ENCODE peak calls at places on chromosomes 5 and 9, in eight cellular contexts. V, Y, K, C, J, F, Z and O are unnamed samples.

GRCh38 chr5:143207563-143208364 is 195.7 kb downstream of the NR3C1 start:
- DNase-seq in V (no peak), Y (no peak), K (no peak), C (no peak), J (no peak), F (no peak), Z (no peak), O (no peak)

GRCh38 chr9:109793196-109793595 is 13.2 kb downstream of the PALM2AKAP2 start:
- DNase-seq in V (peak; percentile 64), Y (no peak), K (peak; percentile 95), C (no peak), J (no peak), F (no peak), Z (peak; percentile 83), O (no peak)

GRCh38 chr9:95206143-95206542 is 111.4 kb downstream of the FANCC start:
- DNase-seq in V (no peak), Y (no peak), K (peak; percentile 45), C (no peak), J (no peak), F (no peak), Z (no peak), O (no peak)

GRCh38 chr5:135221187-135221473 is 177.9 kb downstream of the MACROH2A1 start:
- DNase-seq in V (no peak), Y (no peak), K (no peak), C (no peak), J (peak; percentile 12), F (no peak), Z (no peak), O (no peak)

GRCh38 chr5:77311217-77311571 is 100.7 kb downstream of the PDE8B start:
- DNase-seq in V (no peak), Y (no peak), K (no peak), C (no peak), J (no peak), F (no peak), Z (no peak), O (no peak)

GRCh38 chr9:112112941-112113399 is 62.1 kb downstream of the SUSD1 start:
- DNase-seq in V (peak; percentile 61), Y (no peak), K (no peak), C (no peak), J (peak; percentile 78), F (no peak), Z (peak; percentile 84), O (no peak)

GRCh38 chr9:137025120-137025966 is 2.7 kb downstream of the ABCA2 start:
- DNase-seq in V (no peak), Y (no peak), K (no peak), C (peak; percentile 60), J (no peak), F (no peak), Z (no peak), O (no peak)

GRCh38 chr9:88523056-88523455 is 11.9 kb upstream of the NXNL2 start:
- DNase-seq in V (no peak), Y (no peak), K (peak; percentile 91), C (no peak), J (no peak), F (no peak), Z (peak; percentile 52), O (no peak)

GRCh38 chr5:74149395-74149794 is 491.1 kb downstream of the ENC1 start:
- DNase-seq in V (no peak), Y (no peak), K (peak; percentile 93), C (no peak), J (no peak), F (no peak), Z (peak; percentile 80), O (no peak)

GRCh38 chr5:2905741-2906140 is 154.3 kb upstream of the IRX2 start:
- DNase-seq in V (no peak), Y (no peak), K (no peak), C (no peak), J (no peak), F (no peak), Z (no peak), O (no peak)

GRCh38 chr5:33319841-33320240 is 120.9 kb upstream of the TARS1 start:
- DNase-seq in V (no peak), Y (no peak), K (peak; percentile 67), C (no peak), J (no peak), F (no peak), Z (no peak), O (no peak)

GRCh38 chr5:77133061-77133758 is 46.1 kb upstream of the ZBED3 start:
- DNase-seq in V (peak; percentile 66), Y (no peak), K (peak; percentile 99), C (no peak), J (no peak), F (no peak), Z (peak; percentile 97), O (peak; percentile 30)

DNA sequence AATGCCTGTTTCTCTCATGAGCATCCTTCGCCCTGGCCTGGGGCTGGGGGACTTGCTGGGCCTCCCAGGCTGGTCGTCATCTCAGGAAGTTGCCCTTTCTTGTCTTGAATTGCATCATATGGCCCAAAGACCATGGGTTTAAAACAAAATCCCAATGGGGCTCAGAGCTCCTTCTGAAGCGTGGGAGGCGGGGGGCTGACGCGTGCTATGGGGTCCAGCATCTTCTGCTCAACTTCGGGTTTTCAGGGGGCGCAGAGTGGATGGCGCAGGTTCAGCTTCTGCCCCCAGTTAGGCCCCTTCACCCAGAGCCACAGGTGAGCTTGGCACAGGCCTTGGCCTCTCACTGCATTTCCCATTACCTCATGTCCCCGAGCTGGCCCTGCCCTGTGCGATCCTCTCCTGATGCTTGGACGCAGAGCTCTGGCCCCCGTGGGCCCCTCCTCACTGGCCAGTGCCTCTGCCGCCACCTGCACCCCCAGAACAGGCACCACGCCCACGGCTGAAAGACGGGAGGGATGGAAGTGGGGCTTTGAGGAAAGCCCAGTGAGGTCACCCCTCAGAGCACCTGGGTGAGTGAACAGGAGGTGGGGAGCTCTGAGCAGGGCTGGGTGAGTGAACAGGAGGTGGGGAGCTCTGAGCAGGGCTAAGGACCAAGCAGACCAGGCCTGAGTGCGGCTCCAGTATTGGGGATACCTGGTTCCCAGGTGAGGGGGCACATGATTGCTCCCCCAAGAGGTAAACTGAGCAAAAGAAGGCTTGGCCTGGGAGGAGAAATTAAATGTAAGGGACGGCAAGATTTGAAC is 56.0 kb downstream of the TRIP13 start:
- DNase-seq in V (no peak), Y (no peak), K (no peak), C (no peak), J (no peak), F (no peak), Z (no peak), O (no peak)
- H3K27me3 ChIP-seq in V (peaks cover 11% of the 10 kb centered on the region), Y (peaks cover 8% of the 10 kb centered on the region), K (peaks cover 51% of the 10 kb centered on the region), C (peaks cover 34% of the 10 kb centered on the region), J (no peaks in the 10 kb centered on the region), F (no peaks in the 10 kb centered on the region), Z (peaks cover 49% of the 10 kb centered on the region), O (peaks cover 14% of the 10 kb centered on the region)

DNA sequence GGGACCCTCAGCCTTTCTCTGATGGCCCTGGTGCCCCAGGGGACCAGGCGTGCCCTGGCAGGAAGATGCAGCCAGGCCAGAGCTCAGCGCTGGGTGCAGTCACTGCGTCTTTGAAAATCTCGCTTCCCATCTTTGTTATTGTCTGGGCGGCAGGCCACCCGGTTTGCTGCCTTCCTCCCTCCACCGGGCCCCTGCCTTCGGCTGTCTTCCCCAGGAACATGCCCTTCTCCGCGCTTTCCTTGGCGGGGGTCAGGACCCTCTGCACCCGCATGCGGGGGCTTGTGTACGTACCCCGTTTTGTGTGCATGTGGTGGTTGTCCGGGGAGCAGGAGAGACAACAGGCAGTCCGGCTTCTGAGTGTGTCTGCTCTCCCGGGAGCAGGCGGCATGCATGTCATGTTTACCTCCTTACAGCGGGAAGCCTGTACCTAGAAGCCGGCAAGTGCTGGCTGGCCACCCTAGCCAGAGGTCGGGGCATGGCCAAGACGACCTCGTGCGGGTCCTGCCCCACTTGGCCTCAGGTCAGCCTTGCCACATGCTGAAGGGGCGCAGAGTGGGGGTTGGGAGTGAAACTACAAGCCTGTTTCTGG is 49.5 kb downstream of the DAB2IP start:
- DNase-seq in V (no peak), Y (no peak), K (no peak), C (no peak), J (no peak), F (no peak), Z (no peak), O (peak; percentile 69)
- H3K4me3 ChIP-seq in V (no peak overlapping the region), Y (no peak overlapping the region), K (peak overlapping the region; percentile 65), C (no peak overlapping the region), J (no peak overlapping the region), F (no peak overlapping the region), Z (no peak overlapping the region), O (peak overlapping the region; percentile 58)

DNA sequence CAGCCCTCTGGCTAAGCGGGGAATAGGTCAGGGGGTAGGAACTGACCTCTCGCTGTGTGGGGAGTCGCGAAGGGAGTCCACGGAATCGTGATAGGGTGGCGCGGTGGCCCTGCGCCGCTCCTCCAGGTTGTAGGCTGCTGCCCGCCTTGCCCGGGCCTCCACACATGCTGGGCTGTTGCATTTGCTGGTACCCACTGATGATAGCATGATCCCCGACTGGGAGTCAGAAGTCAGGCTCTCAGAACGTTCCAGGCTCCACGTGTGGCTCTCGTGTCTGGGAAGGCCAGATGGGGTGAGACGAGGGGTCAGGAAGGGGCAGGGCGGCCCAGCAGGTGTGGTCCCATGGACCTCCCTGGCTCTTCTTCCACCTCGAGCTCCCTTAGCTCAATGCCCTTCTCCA is 56.0 kb downstream of the PSD2 start:
- DNase-seq in V (no peak), Y (no peak), K (no peak), C (no peak), J (no peak), F (no peak), Z (no peak), O (no peak)
- H3K27me3 ChIP-seq in V (peaks cover 32% of the 10 kb centered on the region), Y (no peaks in the 10 kb centered on the region), K (peaks cover 5% of the 10 kb centered on the region), C (peaks cover 21% of the 10 kb centered on the region), J (no peaks in the 10 kb centered on the region), F (no peaks in the 10 kb centered on the region), Z (no peaks in the 10 kb centered on the region), O (no peaks in the 10 kb centered on the region)

DNA sequence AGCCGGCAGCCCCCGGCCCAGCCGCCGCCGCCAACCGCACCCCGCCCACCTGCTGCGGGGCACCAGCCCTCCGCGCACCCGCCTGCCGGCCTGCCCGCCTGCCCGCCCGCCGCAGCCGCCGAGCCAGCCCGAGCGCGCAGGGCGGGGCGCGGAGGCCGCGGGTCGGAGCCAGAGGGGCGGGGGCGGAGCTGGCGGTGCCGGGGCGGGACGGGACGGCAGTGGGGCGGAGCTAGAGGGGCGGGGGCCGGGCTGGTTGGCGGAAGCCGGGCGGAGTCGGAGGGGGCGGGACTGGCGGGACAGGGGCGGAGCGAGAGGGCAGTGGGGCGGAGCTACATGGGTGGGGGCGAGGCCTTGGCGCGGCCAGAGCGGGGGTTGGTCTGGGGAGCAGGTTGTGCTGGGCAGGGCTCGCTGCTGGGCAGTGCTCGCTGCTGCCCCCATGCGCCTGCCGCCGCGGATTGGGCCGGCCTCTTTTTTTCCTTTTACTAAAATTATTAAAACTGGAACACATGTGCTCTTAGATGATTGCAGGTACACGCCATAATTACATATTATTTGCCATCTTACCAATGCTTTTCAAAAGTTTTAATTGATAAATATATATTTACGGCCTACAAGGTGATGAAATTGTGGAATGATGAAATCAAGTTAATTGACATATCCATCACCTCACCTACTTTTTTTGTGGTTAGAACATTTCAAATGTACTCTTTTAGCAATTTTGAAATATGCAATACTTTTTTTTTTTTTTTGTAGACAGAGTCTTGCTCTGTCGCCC is at the start of gene SH3GLB2:
- DNase-seq in V (peak; percentile 98), Y (peak; percentile 94), K (peak; percentile 88), C (peak; percentile 87), J (peak; percentile 95), F (peak; percentile 88), Z (peak; percentile 83), O (peak; percentile 99)
- H3K4me3 ChIP-seq in V (peak within 1 kb of the TSS; percentile 77), Y (peak within 1 kb of the TSS; percentile 51), K (peak within 1 kb of the TSS; percentile 78), C (peak within 1 kb of the TSS; percentile 100), J (peak within 1 kb of the TSS; percentile 73), F (peak within 1 kb of the TSS; percentile 76), Z (peak within 1 kb of the TSS; percentile 84), O (peak within 1 kb of the TSS; percentile 82)

DNA sequence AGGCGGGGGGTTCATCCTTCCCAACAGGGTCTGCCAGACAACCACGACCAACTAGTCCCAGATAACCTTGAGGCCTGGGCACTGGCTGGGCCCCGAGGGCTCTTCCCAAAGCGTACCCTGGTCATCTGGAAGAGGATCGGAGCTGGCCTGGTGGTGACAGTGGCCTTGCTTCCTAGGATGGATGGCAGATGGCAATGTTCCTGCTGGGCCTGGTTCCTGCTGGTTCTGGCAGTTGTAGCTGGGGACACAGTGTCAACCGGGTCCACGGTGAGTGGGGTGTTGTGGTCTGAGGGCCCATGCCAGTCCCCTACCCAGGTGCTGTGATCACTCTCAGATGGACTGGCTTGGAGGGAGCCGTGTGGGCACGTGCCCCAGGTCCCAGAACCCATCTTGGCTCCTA is 2.0 kb downstream of the ADAMTSL2 start:
- DNase-seq in V (no peak), Y (no peak), K (no peak), C (no peak), J (no peak), F (no peak), Z (no peak), O (no peak)
- H3K27me3 ChIP-seq in V (no peaks in the 10 kb centered on the region), Y (no peaks in the 10 kb centered on the region), K (peaks cover 11% of the 10 kb centered on the region), C (peaks cover 98% of the 10 kb centered on the region), J (no peaks in the 10 kb centered on the region), F (no peaks in the 10 kb centered on the region), Z (peaks cover 17% of the 10 kb centered on the region), O (no peaks in the 10 kb centered on the region)